ENCODE peak calls at places on chromosomes 5 and 9, in four cellular contexts. T is HepG2, U is PC-9, Z is hepatocyte. X is an unnamed sample.

GRCh38 chr9:110923601-110924000 is 114.7 kb downstream of the LPAR1 start:
- DNase-seq in T (no peak), Z (peak; percentile 20), U (no peak), X (no peak)

GRCh38 chr5:146089287-146089686 is 16.1 kb downstream of the PLAC8L1 start:
- DNase-seq in T (no peak), U (no peak), Z (no peak), X (no peak)

GRCh38 chr5:102865510-102866314 is 110.6 kb downstream of the PAM start:
- DNase-seq in U (peak; percentile 43), T (no peak), Z (peak; percentile 72), X (no peak)

GRCh38 chr9:133237271-133237731 is 28.3 kb upstream of the OBP2B start:
- DNase-seq in T (no peak), Z (no peak), U (peak; percentile 29), X (no peak)

GRCh38 chr9:133700861-133701320 is 37.3 kb downstream of the SARDH start:
- DNase-seq in Z (no peak), T (no peak), U (no peak), X (no peak)

GRCh38 chr9:69323886-69324285 is 1.1 kb upstream of the ENTREP1 start:
- DNase-seq in Z (no peak), T (no peak), U (no peak), X (no peak)

GRCh38 chr9:40884072-40884901 is 244.2 kb downstream of the FOXD4L6 start:
- DNase-seq in Z (no peak), T (no peak), U (no peak), X (peak; percentile 1)

GRCh38 chr9:92714787-92715487 is 45.0 kb upstream of the IPPK start:
- DNase-seq in U (no peak), T (no peak), Z (no peak), X (no peak)

GRCh38 chr5:132753135-132753987 is 6.1 kb downstream of the CCNI2 start:
- DNase-seq in T (peak; percentile 29), U (no peak), Z (no peak), X (peak; percentile 38)

GRCh38 chr5:6676702-6677101 is 36.5 kb upstream of the TENT4A start:
- DNase-seq in T (no peak), Z (no peak), U (no peak), X (no peak)

GRCh38 chr5:54146390-54146789 is 164.0 kb downstream of the ARL15 start:
- DNase-seq in Z (no peak), T (no peak), U (no peak), X (no peak)

GRCh38 chr9:81032831-81033230 is 656.5 kb downstream of the TLE1 start:
- DNase-seq in T (no peak), Z (no peak), U (no peak), X (no peak)

GRCh38 chr5:43209833-43210232 is 17.8 kb downstream of the NIM1K start:
- DNase-seq in U (no peak), Z (no peak), T (no peak), X (no peak)

GRCh38 chr9:33221568-33221884 is 18.4 kb upstream of the SPINK4 start:
- DNase-seq in U (no peak), Z (no peak), T (no peak), X (no peak)

GRCh38 chr9:120875643-120875953 is 1.4 kb downstream of the PHF19 start:
- DNase-seq in T (no peak), U (no peak), Z (no peak), X (no peak)
- H2AFZ ChIP-seq in T (peak overlapping the region; percentile 22), U (peak overlapping the region; percentile 82), Z (no peak overlapping the region), X (peak overlapping the region; percentile 6)

DNA sequence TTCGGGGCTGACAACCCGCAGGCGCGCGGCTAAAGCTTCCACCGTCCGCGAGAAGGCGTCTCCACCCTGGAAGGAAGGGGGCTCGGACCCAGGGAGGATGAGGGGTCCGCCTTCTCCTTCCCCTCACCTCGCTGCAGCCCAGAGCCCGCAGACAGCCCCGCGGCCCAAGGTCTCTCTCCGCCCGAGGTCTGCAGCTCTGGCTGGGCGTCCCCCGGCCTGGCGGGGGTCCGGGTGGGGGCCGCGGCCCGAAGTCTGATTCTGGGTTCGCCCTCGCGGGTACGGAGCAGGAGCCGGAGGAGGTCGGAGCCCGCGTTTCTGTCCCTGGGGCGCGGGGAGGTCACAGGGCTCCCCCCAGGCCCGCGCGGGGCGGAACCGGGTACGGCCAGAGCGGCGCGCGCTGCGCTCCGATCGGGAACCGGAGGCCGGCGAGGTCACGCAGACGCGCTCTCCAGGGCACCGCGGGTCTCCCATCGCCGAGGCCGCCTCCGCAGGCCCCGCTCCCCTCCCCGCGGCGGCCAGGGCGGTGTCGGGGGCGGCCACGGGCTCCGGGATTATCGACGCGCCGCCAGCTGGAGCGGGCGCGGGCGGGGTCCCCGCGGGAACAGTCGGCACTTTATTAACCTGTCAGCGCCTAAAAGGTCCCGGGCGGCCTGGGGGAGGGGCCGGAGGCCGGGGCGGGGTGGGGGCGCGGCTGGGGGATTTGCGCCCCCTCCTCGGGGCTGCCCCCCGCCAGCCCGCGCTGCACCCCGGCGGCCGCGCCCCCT is 11.6 kb downstream of the LHX3 start:
- DNase-seq in U (no peak), Z (no peak), T (no peak), X (no peak)
- TF ChIP-seq EZH2 in U (no peak), Z (peak; percentile 93), T (no peak), X (no peak)

GRCh38 chr5:153571157-153571556 is 80.7 kb downstream of the GRIA1 start:
- DNase-seq in Z (no peak), U (no peak), T (no peak), X (no peak)

GRCh38 chr5:153572393-153572930 is 82.0 kb downstream of the GRIA1 start:
- DNase-seq in Z (no peak), U (no peak), T (no peak), X (no peak)

GRCh38 chr5:153569036-153569435 is 78.6 kb downstream of the GRIA1 start:
- DNase-seq in U (no peak), Z (no peak), T (no peak), X (no peak)

DNA sequence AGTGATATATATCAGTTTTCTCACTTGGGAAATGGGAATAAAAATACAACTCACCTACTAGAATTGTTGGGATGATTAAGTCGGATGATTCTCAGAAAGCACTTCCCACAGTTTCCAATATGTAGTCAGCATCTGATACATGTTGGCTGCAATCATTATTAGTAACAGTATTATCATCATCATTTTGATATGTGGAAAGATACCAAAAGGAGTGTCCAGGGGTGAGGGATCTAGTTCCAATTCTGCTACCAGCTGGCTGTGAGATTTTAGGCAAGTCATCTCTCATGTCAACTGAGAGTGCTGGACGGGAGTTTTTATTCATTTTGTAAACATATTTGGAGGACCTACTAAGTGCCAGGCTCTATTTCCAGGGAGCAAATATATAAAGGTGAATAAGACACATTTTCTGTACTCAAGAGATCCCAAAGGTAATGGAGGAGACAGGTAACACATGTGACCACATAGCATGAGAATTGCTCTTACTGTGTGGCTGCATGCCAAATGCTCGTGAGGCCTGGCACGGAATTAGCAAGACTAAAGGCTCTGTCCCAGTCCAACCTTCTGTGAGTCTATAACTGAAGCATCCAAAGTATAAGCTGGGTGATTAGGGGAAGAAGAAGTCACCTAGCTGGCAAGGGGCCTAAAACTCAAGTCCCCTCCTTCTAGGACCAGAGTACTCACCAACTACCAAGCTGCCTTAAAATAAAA is 83.0 kb downstream of the GRIA1 start:
- DNase-seq in Z (no peak), U (no peak), T (no peak), X (no peak)
- H2AFZ ChIP-seq in Z (no peak overlapping the region), U (no peak overlapping the region), T (no peak overlapping the region), X (no peak overlapping the region)

DNA sequence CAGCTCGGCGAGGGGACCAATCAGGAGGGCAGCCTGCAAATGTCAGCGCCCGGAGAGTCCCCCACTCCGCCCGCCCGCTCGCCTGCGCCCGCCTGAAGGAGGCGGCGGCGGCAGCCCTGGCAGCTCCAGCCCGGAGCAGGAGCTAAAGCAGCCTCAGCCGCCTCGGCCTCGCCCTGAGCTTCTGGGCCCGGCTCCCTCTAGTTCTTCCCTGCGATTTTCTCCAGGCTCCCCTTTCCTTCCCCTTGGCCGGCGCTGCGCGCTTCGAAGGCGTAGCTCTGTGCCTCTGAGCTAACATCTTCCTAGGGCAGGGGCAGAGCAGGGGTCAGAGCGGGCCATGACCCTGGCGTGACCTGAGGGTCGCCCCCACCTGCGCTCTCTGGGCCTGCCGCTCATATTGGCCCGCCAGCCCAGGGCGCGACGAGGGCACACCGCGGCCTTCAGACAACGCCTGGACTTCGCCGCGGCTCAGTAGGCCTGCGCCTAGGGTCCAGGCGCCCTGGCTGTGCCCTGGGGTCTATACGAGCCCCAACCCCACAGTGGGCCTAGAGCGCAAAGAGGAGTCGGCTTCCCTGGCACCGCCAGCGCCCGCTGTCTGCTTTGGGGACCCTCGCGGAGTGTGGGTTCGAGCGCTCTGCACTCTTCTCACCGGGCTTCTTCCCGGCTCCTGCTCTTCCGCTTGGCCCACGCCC is 394 bp upstream of the OTP start:
- DNase-seq in U (no peak), T (no peak), Z (peak; percentile 52), X (no peak)
- TF ChIP-seq EZH2 in U (no peak), T (no peak), Z (peak; percentile 12), X (no peak)

DNA sequence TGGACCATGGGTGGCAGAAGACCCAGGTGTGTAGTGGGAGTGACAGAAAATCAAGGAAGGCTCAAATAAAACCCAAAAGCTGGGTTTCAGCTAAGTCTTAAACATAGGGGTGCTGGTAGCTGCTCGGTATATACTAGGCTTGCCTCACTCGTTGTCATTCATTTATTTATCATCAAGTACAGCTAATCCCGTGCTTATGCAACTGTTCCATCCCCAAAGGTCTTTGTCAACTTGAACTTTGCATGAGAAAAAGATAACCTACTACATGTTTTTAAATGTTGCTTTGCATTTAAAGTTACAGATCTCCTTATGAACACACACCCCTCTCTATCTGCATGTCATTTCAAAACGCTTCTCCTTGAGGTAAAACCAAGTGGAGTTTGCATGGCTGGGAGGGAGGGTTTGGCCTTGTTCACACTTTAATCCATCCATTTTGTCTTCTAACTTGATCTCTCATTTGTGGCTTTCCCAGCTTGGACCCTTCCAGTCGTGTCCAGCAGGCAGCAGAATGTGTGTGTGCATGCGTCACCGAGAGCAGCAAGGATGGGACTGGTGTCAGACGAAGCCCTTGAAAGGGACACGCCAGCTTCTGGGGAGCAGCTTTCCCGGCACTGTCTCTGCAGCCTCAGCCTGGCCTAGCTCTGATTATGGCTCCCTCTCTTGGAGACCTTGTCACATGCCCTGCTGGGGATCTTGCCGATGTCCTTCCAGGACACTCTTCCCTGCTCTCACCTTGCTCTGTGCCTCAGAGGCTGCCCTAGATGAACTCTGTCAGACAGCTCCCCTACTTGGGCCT is 133.5 kb downstream of the GADD45G start:
- DNase-seq in Z (peak; percentile 40), U (no peak), T (no peak), X (no peak)
- H2AFZ ChIP-seq in Z (no peak overlapping the region), U (no peak overlapping the region), T (no peak overlapping the region), X (no peak overlapping the region)

GRCh38 chr5:107515521-107515920 is 155.2 kb downstream of the EFNA5 start:
- DNase-seq in Z (no peak), T (no peak), U (no peak), X (no peak)
- TF ChIP-seq EZH2 in Z (no peak), T (no peak), U (no peak), X (no peak)

GRCh38 chr9:115616666-115617239 is 498.8 kb upstream of the TNC start:
- DNase-seq in Z (no peak), T (no peak), U (no peak), X (no peak)
- H2AFZ ChIP-seq in Z (no peak overlapping the region), T (no peak overlapping the region), U (peak overlapping the region; percentile 54), X (no peak overlapping the region)

GRCh38 chr5:154482528-154483449 is 4.8 kb upstream of the HAND1 start:
- DNase-seq in Z (peak; percentile 81), T (no peak), U (no peak), X (no peak)
- TF ChIP-seq EZH2 in Z (peak; percentile 64), T (peak; percentile 14), U (no peak), X (no peak)

DNA sequence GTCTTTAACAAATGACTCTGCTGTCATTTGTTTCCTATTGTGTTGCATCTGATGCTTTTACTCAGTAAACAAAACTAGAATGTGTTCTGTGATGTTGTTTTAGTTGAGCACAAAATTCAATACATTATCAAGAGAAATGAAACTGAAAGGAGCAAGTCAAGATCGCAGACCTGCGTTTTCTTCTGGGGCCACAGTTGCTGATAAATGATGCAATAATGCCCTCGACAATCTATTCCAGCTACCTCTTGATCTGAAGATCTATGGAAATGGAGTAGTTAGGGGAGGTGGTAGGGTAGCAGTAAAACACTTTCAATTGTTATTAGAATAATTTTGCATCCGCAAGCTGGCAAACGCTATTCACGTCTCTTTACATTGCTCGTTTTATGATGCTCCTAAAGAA is 1.7 kb downstream of the ZNF366 start:
- DNase-seq in T (no peak), Z (no peak), U (no peak), X (no peak)
- H2AFZ ChIP-seq in T (no peak overlapping the region), Z (no peak overlapping the region), U (no peak overlapping the region), X (no peak overlapping the region)

X was measured in MM.1S.